ENCODE peak calls at places on chromosomes 2 and 18, in nine cellular contexts. J is OCI-LY7, K is hepatocyte, M is HCT116, H is GM23338, B is PC-3, X is neural progenitor cell, P is MM.1S, R is SK-N-SH. Y is an unnamed sample.

GRCh38 chr2:68765739-68766377 is 31.2 kb downstream of the ARHGAP25 start:
- DNase-seq in J (peak; percentile 58), K (no peak), M (no peak), H (peak; percentile 57), B (no peak), X (no peak), P (peak; percentile 30), R (no peak), Y (no peak)

GRCh38 chr2:47457268-47457667 is 54.3 kb downstream of the MSH2 start:
- DNase-seq in J (no peak), K (no peak), M (no peak), H (no peak), B (no peak), X (no peak), P (no peak), R (no peak), Y (no peak)

GRCh38 chr2:231436957-231437356 is 27.3 kb downstream of the NCL start:
- DNase-seq in J (no peak), K (no peak), M (no peak), H (no peak), B (no peak), X (no peak), P (no peak), R (no peak), Y (no peak)

GRCh38 chr18:80238651-80239260 is 8.6 kb downstream of the PARD6G start:
- DNase-seq in J (no peak), K (no peak), M (no peak), H (no peak), B (no peak), X (no peak), P (no peak), R (no peak), Y (no peak)

GRCh38 chr2:224563537-224563936 is 21.6 kb downstream of the CUL3 start:
- DNase-seq in J (no peak), K (no peak), M (no peak), H (no peak), B (peak; percentile 54), X (no peak), P (no peak), R (no peak), Y (peak; percentile 40)

GRCh38 chr18:57644540-57644939 is 22.9 kb upstream of the NARS1 start:
- DNase-seq in J (no peak), K (no peak), M (no peak), H (no peak), B (peak; percentile 41), X (no peak), P (no peak), R (no peak), Y (peak; percentile 13)

GRCh38 chr2:68294913-68295312 is 24.8 kb downstream of the CNRIP1 start:
- DNase-seq in J (no peak), K (no peak), M (no peak), H (no peak), B (no peak), X (no peak), P (no peak), R (no peak), Y (no peak)

GRCh38 chr2:40544072-40544471 is 92.2 kb upstream of the SLC8A1 start:
- DNase-seq in J (no peak), K (no peak), M (no peak), H (no peak), B (no peak), X (no peak), P (no peak), R (no peak), Y (no peak)

GRCh38 chr2:173401716-173402326 is 47.1 kb downstream of the CDCA7 start:
- DNase-seq in J (no peak), K (no peak), M (no peak), H (peak; percentile 46), B (peak; percentile 51), X (peak; percentile 42), P (no peak), R (no peak), Y (peak; percentile 36)

GRCh38 chr2:138718405-138718804 is 61.8 kb downstream of the NXPH2 start:
- DNase-seq in J (no peak), K (no peak), M (no peak), H (no peak), B (no peak), X (no peak), P (no peak), R (no peak), Y (no peak)

GRCh38 chr2:176464886-176465564 is 195.8 kb downstream of the MTX2 start:
- DNase-seq in J (no peak), K (no peak), M (no peak), H (no peak), B (no peak), X (no peak), P (no peak), R (peak; percentile 58), Y (no peak)

GRCh38 chr2:119713819-119714490 is 35.0 kb downstream of the TMEM177 start:
- DNase-seq in J (no peak), K (no peak), M (no peak), H (no peak), B (no peak), X (no peak), P (no peak), R (no peak), Y (no peak)

GRCh38 chr2:215354771-215355695 is 43.2 kb downstream of the ATIC start:
- DNase-seq in J (no peak), K (no peak), M (no peak), H (no peak), B (no peak), X (no peak), P (no peak), R (no peak), Y (peak; percentile 84)

GRCh38 chr2:158772306-158773078 is 22.6 kb upstream of the DAPL1 start:
- DNase-seq in J (no peak), K (no peak), M (no peak), H (peak; percentile 25), B (no peak), X (no peak), P (no peak), R (no peak), Y (peak; percentile 51)

GRCh38 chr2:118971245-118972122 is 29.5 kb downstream of the MARCO start:
- DNase-seq in J (no peak), K (no peak), M (peak; percentile 26), H (no peak), B (peak; percentile 82), X (no peak), P (no peak), R (no peak), Y (no peak)

GRCh38 chr2:237818066-237818473 is 19.5 kb downstream of the RBM44 start:
- DNase-seq in J (no peak), K (peak; percentile 23), M (no peak), H (no peak), B (peak; percentile 70), X (no peak), P (no peak), R (no peak), Y (peak; percentile 91)

GRCh38 chr2:17303496-17303895 is 214.7 kb downstream of the RAD51AP2 start:
- DNase-seq in J (no peak), K (no peak), M (no peak), H (peak; percentile 21), B (peak; percentile 31), X (no peak), P (no peak), R (no peak), Y (peak; percentile 23)

GRCh38 chr2:95276888-95277245 is 2.6 kb downstream of the PROM2 start:
- DNase-seq in J (no peak), K (no peak), M (no peak), H (no peak), B (no peak), X (no peak), P (no peak), R (no peak), Y (no peak)

GRCh38 chr2:132824716-132825115 is 154.7 kb upstream of the LYPD1 start:
- DNase-seq in J (no peak), K (no peak), M (no peak), H (no peak), B (peak; percentile 52), X (no peak), P (no peak), R (no peak), Y (peak; percentile 37)

DNA sequence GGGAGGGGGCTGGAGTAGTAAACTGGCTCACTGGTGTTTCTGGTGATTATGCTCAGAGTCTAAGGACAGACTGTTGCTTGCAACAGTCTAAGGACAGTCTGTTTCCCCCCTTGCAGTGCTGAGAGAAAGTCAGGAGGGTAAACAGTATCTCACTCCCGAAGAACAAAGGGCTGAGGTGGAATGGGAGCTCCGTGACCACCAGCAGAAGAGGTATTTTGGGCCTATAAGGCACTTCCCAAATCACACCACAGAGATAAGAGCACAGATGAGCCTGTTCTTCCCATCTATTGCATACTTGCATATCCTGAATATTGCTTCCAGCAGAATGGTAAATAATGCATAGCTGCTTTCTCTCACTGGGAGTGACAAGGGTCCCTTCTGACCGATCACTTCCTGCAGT is 160.3 kb upstream of the LYPD1 start:
- DNase-seq in J (no peak), K (no peak), M (no peak), H (peak; percentile 1), B (no peak), X (no peak), P (no peak), R (no peak), Y (no peak)
- TF ChIP-seq EZH2phosphoT487 in J (no peak), K (no peak), M (no peak), H (no peak), B (no peak), X (no peak), P (no peak), R (no peak), Y (no peak)

GRCh38 chr2:240255811-240256703 is 115.6 kb upstream of the OTOS start:
- DNase-seq in J (no peak), K (peak; percentile 83), M (no peak), H (peak; percentile 69), B (peak; percentile 58), X (peak; percentile 57), P (no peak), R (peak; percentile 9), Y (no peak)
- H3K4me2 ChIP-seq in J (no peak overlapping the region), K (peak overlapping the region; percentile 64), M (peak overlapping the region; percentile 86), H (peak overlapping the region; percentile 20), B (no peak overlapping the region), X (no peak overlapping the region), P (no peak overlapping the region), R (no peak overlapping the region), Y (no peak overlapping the region)

DNA sequence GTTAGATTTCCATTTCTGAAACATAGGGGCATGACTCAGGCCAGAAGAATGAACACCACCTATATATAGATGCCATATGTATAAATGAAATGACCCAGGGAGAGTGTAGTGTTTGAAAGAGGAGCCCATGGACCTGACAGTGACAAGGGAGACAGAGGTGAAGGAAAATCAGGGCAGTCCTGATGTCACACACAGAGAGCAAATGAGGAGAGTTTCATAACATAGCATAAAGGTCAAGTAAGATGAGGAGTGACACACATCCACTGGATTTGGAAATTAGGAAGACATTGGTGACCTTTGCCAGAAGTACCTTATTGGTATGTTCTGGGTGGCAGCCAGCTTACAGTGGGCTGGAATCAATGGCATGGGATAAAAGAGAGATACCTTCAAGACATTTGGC is 276.7 kb downstream of the ZNF385B start:
- DNase-seq in J (no peak), K (no peak), M (no peak), H (no peak), B (peak; percentile 32), X (no peak), P (no peak), R (no peak), Y (no peak)
- TF ChIP-seq EZH2phosphoT487 in J (no peak), K (no peak), M (no peak), H (no peak), B (no peak), X (no peak), P (no peak), R (no peak), Y (no peak)

DNA sequence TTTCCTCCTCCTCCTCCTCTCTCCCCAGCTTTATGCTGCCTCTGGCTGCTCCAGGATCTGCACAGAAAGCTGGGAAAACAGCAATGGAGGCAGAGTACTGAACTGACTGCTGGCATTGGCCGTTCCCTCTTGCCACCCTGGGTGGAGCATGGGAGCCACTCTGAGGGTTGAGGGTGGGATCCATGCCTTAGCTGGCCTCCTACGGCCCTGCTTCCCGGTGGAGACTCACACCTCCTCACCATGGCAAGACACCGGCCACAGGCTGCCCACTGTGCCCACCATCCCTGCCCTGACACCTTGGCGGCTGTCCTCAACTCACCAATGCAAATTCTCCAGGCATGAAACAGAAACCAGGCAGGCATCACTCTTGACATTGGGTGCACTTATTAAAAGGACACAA is 832.3 kb upstream of the ID2 start:
- DNase-seq in J (no peak), K (no peak), M (no peak), H (no peak), B (no peak), X (no peak), P (no peak), R (no peak), Y (no peak)
- H3K4me2 ChIP-seq in J (no peak overlapping the region), K (no peak overlapping the region), M (no peak overlapping the region), H (no peak overlapping the region), B (no peak overlapping the region), X (no peak overlapping the region), P (no peak overlapping the region), R (no peak overlapping the region), Y (no peak overlapping the region)

Y was measured in GM23248.